ENCODE peak calls at places on chromosomes 7 and 10, in five cellular contexts. L is IMR-90, V is K562, Q is GM12878, B is SK-N-SH. Y is an unnamed sample.

GRCh38 chr10:16547973-16548372 is 26.3 kb upstream of the C1QL3 start:
- DNase-seq in L (no peak), V (no peak), Q (no peak), B (no peak), Y (no peak)

GRCh38 chr7:47591655-47592572 is 10.0 kb upstream of the TNS3 start:
- DNase-seq in L (peak), V (no peak), Q (no peak), B (no peak), Y (peak)

GRCh38 chr10:48658243-48658888 is 26.3 kb upstream of the WDFY4 start:
- DNase-seq in L (peak), V (peak), Q (no peak), B (peak), Y (peak)

GRCh38 chr10:103711351-103711994 is 143.9 kb downstream of the SH3PXD2A start:
- DNase-seq in L (no peak), V (no peak), Q (no peak), B (no peak), Y (no peak)

GRCh38 chr7:48193421-48193820 is 22.2 kb downstream of the ABCA13 start:
- DNase-seq in L (no peak), V (no peak), Q (no peak), B (no peak), Y (no peak)

GRCh38 chr10:74171625-74172024 is 20.6 kb downstream of the ADK start:
- DNase-seq in L (no peak), V (no peak), Q (no peak), B (no peak), Y (no peak)

GRCh38 chr10:88361494-88361893 is 221.6 kb downstream of the RNLS start:
- DNase-seq in L (peak), V (no peak), Q (no peak), B (peak), Y (no peak)

GRCh38 chr10:70212879-70213278 is 20.4 kb downstream of the PPA1 start:
- DNase-seq in L (no peak), V (no peak), Q (no peak), B (no peak), Y (no peak)

GRCh38 chr7:110940756-110941155 is 150.2 kb upstream of the LRRN3 start:
- DNase-seq in L (peak), V (no peak), Q (no peak), B (no peak), Y (no peak)

GRCh38 chr10:116247701-116248100 is 25.3 kb downstream of the GFRA1 start:
- DNase-seq in L (peak), V (no peak), Q (no peak), B (no peak), Y (no peak)

GRCh38 chr7:32025381-32026075 is 44.7 kb downstream of the PDE1C start:
- DNase-seq in L (no peak), V (no peak), Q (no peak), B (no peak), Y (no peak)

GRCh38 chr7:43585521-43585920 is 2.6 kb downstream of the STK17A start:
- DNase-seq in L (peak), V (no peak), Q (no peak), B (no peak), Y (peak)

GRCh38 chr10:66637273-66638036 is 288.4 kb upstream of the LRRTM3 start:
- DNase-seq in L (no peak), V (no peak), Q (no peak), B (no peak), Y (no peak)

GRCh38 chr7:33418251-33418701 is 288.9 kb downstream of the BBS9 start:
- DNase-seq in L (peak), V (no peak), Q (no peak), B (no peak), Y (no peak)

GRCh38 chr7:82017334-82017943 is 247.6 kb upstream of the HGF start:
- DNase-seq in L (peak), V (peak), Q (no peak), B (peak), Y (peak)

GRCh38 chr7:106196460-106197021 is 84.4 kb upstream of the SYPL1 start:
- DNase-seq in L (no peak), V (no peak), Q (no peak), B (no peak), Y (peak)

GRCh38 chr7:129773871-129774270 is 162.4 kb downstream of the NRF1 start:
- DNase-seq in L (no peak), V (no peak), Q (no peak), B (no peak), Y (no peak)

GRCh38 chr10:126569513-126570447 is 100.7 kb downstream of the C10orf90 start:
- DNase-seq in L (peak), V (no peak), Q (no peak), B (no peak), Y (peak)

GRCh38 chr7:158067931-158068482 is 519.6 kb downstream of the PTPRN2 start:
- DNase-seq in L (no peak), V (no peak), Q (no peak), B (no peak), Y (no peak)

GRCh38 chr7:17422966-17423365 is 124.5 kb downstream of the AHR start:
- DNase-seq in L (no peak), V (no peak), Q (no peak), B (no peak), Y (no peak)

GRCh38 chr10:17649052-17649451 is 5.1 kb downstream of the STAM start:
- DNase-seq in L (no peak), V (no peak), Q (no peak), B (no peak), Y (no peak)

GRCh38 chr7:86867163-86867762 is 192.2 kb downstream of the ELAPOR2 start:
- DNase-seq in L (no peak), V (no peak), Q (no peak), B (no peak), Y (no peak)

GRCh38 chr10:71161429-71161828 is 50.9 kb upstream of the UNC5B start:
- DNase-seq in L (peak), V (peak), Q (no peak), B (no peak), Y (no peak)

GRCh38 chr10:35019037-35019794 is 70.9 kb downstream of the CUL2 start:
- DNase-seq in L (no peak), V (no peak), Q (no peak), B (no peak), Y (no peak)

GRCh38 chr10:48748573-48748972 is 63.9 kb downstream of the WDFY4 start:
- DNase-seq in L (no peak), V (no peak), Q (no peak), B (no peak), Y (no peak)

GRCh38 chr7:155459133-155459866 is 1.4 kb downstream of the EN2 start:
- DNase-seq in L (no peak), V (no peak), Q (no peak), B (peak), Y (no peak)

GRCh38 chr7:154928136-154929005 is 74.6 kb downstream of the PAXIP1 start:
- DNase-seq in L (peak), V (peak), Q (peak), B (peak), Y (peak)

GRCh38 chr7:43441217-43441616 is 141.7 kb upstream of the STK17A start:
- DNase-seq in L (no peak), V (no peak), Q (no peak), B (no peak), Y (no peak)

GRCh38 chr7:23343806-23344500 is 44.8 kb downstream of the MALSU1 start:
- DNase-seq in L (peak), V (no peak), Q (no peak), B (no peak), Y (no peak)

GRCh38 chr10:72087969-72088878 is at the start of gene SPOCK2:
- DNase-seq in L (no peak), V (no peak), Q (no peak), B (peak), Y (no peak)

GRCh38 chr7:34806831-34807230 is 148.8 kb downstream of the NPSR1 start:
- DNase-seq in L (no peak), V (no peak), Q (no peak), B (no peak), Y (no peak)

GRCh38 chr7:92696584-92696983 is 106.4 kb upstream of the FAM133B start:
- DNase-seq in L (no peak), V (no peak), Q (no peak), B (no peak), Y (no peak)

GRCh38 chr7:49635800-49636199 is 137.6 kb upstream of the VWC2 start:
- DNase-seq in L (no peak), V (no peak), Q (no peak), B (no peak), Y (no peak)
- TF ChIP-seq MXI1 in L (no peak), V (no peak), Q (no peak), B (no peak), Y (no peak)

DNA sequence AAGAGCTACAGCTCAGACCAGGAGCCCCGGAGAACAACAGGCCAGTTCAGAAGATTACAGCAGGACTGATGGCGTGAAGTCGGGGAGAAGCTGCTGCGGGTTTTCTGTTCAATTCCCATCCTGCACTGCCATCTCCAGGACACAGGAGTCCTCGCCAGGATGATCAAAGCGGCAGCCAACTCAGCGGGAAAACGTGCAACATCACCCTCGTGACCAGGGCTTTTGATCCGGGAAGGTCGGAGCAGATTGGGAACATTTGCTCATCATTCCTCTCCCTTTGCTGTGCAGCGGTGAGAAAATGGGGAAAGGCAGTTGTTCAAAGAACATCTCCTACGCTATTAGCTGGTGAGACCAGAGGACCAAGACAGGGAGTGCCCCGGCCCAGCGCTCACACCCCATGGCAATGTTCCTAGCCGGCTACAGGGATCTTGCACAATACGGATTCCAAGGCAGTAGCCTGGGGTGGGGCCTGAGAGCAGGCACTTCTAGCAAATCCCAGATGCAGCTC is 50.4 kb upstream of the FOXK1 start:
- DNase-seq in L (peak), V (peak), Q (no peak), B (peak), Y (peak)
- TF ChIP-seq MXI1 in L (peak), V (no peak), Q (no peak), B (peak), Y (no peak)

DNA sequence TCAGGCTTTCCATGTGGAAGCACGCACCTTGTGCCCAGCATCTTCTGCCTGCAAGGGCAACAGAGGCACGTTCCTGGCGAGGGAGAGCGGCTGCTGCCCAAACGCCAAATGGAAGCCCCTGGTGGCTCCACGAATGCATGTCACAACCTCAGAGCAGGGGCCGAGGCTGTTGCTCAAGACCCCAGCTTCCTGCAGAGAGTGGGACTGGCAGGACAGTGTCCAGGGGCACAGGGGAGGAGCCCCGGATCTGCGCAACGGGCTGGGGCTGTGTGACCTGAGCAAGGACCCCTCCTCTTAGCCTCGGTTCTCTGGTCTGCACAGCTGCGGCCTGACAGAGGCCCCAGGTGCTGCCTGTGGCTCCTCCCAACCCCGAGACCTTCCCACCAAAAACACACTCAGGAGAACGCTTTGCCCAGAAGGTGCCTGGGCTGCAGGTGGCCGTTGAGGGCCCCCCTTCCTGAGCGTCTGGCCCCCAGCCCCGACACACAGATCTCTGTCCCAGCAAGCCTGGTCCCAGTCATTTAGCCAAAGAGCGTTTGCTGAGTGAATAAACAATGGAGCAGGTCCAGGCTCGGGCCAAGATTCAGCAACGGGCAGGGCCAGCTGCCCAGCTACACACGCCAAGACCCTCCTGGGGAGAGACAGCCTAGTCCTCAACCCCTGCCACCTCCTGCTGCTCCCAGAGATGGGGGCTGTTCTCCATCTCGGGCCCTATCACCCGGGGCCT is 1.2 kb downstream of the MICALL2 start:
- DNase-seq in L (no peak), V (peak), Q (no peak), B (no peak), Y (peak)
- TF ChIP-seq MXI1 in L (no peak), V (no peak), Q (no peak), B (no peak), Y (no peak)

DNA sequence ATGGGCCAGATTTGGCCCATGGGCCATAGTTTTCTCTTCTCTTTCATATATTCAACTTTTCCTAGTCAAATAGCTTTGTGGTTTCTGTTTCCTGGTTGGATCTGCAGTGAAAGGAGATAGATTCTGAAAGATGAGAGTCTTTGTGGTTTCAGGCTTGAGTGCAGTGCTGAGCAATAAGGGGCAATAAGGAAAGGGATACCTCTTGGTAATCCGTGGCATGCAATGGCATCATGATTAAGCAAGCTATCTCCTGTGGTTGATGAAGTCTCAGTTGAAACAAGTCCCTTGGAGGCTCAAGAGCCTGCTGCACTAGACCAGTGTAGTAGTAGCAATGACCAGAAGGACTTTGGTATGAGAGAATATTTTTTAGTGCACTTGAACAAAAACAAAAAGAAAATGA is 187.7 kb upstream of the CNTNAP2 start:
- DNase-seq in L (no peak), V (no peak), Q (no peak), B (no peak), Y (no peak)
- TF ChIP-seq MXI1 in L (no peak), V (no peak), Q (no peak), B (no peak), Y (no peak)

GRCh38 chr10:19772958-19773357 is 43.3 kb upstream of the PLXDC2 start:
- DNase-seq in L (no peak), V (no peak), Q (no peak), B (no peak), Y (no peak)

GRCh38 chr10:19762026-19762425 is 54.2 kb upstream of the PLXDC2 start:
- DNase-seq in L (no peak), V (no peak), Q (no peak), B (no peak), Y (no peak)

GRCh38 chr10:19767876-19768275 is 48.4 kb upstream of the PLXDC2 start:
- DNase-seq in L (no peak), V (no peak), Q (no peak), B (peak), Y (no peak)
- TF ChIP-seq MXI1 in L (no peak), V (no peak), Q (no peak), B (no peak), Y (no peak)

DNA sequence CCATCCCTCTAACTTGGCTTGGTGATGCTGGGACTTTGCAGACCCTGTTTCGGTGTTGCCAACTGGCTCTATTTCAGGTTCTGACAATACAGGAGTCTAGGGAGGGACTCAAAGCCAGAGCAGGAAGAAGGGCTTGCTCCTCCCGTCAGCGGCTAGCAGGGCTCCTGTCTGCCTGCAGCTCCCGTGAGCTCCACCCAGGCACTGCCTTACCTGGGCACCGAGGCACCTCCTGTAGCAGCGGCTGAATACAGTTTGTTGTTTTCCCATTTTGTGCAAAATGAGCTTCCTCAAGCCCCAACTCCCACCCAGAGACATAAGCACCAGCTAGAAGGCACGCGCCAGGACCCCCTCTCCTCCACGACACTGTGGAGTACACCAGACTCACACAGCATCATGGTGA is 69.3 kb upstream of the RHEB start:
- DNase-seq in L (no peak), V (no peak), Q (no peak), B (no peak), Y (no peak)
- TF ChIP-seq MXI1 in L (no peak), V (no peak), Q (no peak), B (no peak), Y (no peak)